ENCODE peak calls at places on chromosomes 1 and 21, in nine cellular contexts. U is PC-3; B is NB4; O is CD4-positive, alpha-beta memory T cell; Q is colonic mucosa; T is NCI-H2107; M is ureter; G is T-cell; F is SW480. R is an unnamed sample.

GRCh38 chr1:214990619-214991018 is 91.9 kb upstream of the KCNK2 start:
- DNase-seq in U (peak; percentile 85), B (no peak), O (no peak), Q (no peak), T (no peak), M (no peak), G (no peak), F (no peak), R (no peak)

GRCh38 chr1:89604414-89604735 is 28.5 kb upstream of the LRRC8C start:
- DNase-seq in U (peak; percentile 26), B (no peak), O (no peak), Q (no peak), T (no peak), M (no peak), G (no peak), F (no peak), R (no peak)

GRCh38 chr1:22255341-22256212 is 112.7 kb upstream of the WNT4 start:
- DNase-seq in U (no peak), B (no peak), O (no peak), Q (peak; percentile 63), T (no peak), M (no peak), G (no peak), F (no peak), R (no peak)

GRCh38 chr1:15758537-15758936 is at the start of gene FBLIM1:
- DNase-seq in U (peak; percentile 29), B (no peak), O (no peak), Q (no peak), T (no peak), M (no peak), G (no peak), F (no peak), R (no peak)

GRCh38 chr1:35886606-35887431 is 3.8 kb downstream of the AGO1 start:
- DNase-seq in U (no peak), B (peak; percentile 69), O (no peak), Q (no peak), T (no peak), M (no peak), G (no peak), F (no peak), R (no peak)

GRCh38 chr1:207067695-207068094 is 14.6 kb downstream of the PFKFB2 start:
- DNase-seq in U (no peak), B (no peak), O (no peak), Q (peak; percentile 36), T (no peak), M (no peak), G (no peak), F (no peak), R (no peak)

GRCh38 chr21:44059710-44060109 is 47.5 kb upstream of the PWP2 start:
- DNase-seq in U (no peak), B (no peak), O (no peak), Q (no peak), T (no peak), M (no peak), G (no peak), F (no peak), R (no peak)

GRCh38 chr1:200795151-200795550 is 56.5 kb downstream of the CAMSAP2 start:
- DNase-seq in U (peak; percentile 67), B (no peak), O (no peak), Q (no peak), T (no peak), M (no peak), G (no peak), F (no peak), R (no peak)

GRCh38 chr1:152037920-152038658 is 1.3 kb upstream of the S100A11 start:
- DNase-seq in U (no peak), B (peak; percentile 89), O (no peak), Q (no peak), T (no peak), M (no peak), G (no peak), F (no peak), R (no peak)